ENCODE peak calls at places on chromosomes 6 and 20, in six cellular contexts. One of them, this sample, is unnamed.

GRCh38 chr6:15063253-15063853 is 182.5 kb upstream of the JARID2 start:
- ATAC-seq in GM12878: peak
- ATAC-seq in CD4-positive, alpha-beta T cell: no peak
- ATAC-seq in HCT116: no peak
- ATAC-seq in right lobe of liver: peak
- ATAC-seq in right cardiac atrium: peak
- ATAC-seq in this sample: peak

GRCh38 chr6:1574895-1575212 is 34.9 kb upstream of the FOXC1 start:
- ATAC-seq in CD4-positive, alpha-beta T cell: no peak
- ATAC-seq in right lobe of liver: no peak
- ATAC-seq in GM12878: no peak
- ATAC-seq in right cardiac atrium: no peak
- ATAC-seq in HCT116: no peak
- ATAC-seq in this sample: no peak

GRCh38 chr20:35616465-35617396 is 1.1 kb downstream of the SPAG4 start:
- ATAC-seq in right lobe of liver: peak
- ATAC-seq in HCT116: peak
- ATAC-seq in CD4-positive, alpha-beta T cell: no peak
- ATAC-seq in right cardiac atrium: peak
- ATAC-seq in GM12878: peak
- ATAC-seq in this sample: peak

GRCh38 chr20:9838378-9839295 is at the start of gene PAK5:
- ATAC-seq in GM12878: no peak
- ATAC-seq in right lobe of liver: peak
- ATAC-seq in HCT116: peak
- ATAC-seq in CD4-positive, alpha-beta T cell: no peak
- ATAC-seq in right cardiac atrium: peak
- ATAC-seq in this sample: no peak

GRCh38 chr20:58622671-58623578 is 28.2 kb upstream of the STX16 start:
- ATAC-seq in CD4-positive, alpha-beta T cell: no peak
- ATAC-seq in right cardiac atrium: no peak
- ATAC-seq in HCT116: no peak
- ATAC-seq in GM12878: no peak
- ATAC-seq in right lobe of liver: no peak
- ATAC-seq in this sample: no peak

GRCh38 chr6:52253494-52253893 is 9.2 kb upstream of the IL17F start:
- ATAC-seq in HCT116: no peak
- ATAC-seq in right lobe of liver: no peak
- ATAC-seq in CD4-positive, alpha-beta T cell: no peak
- ATAC-seq in right cardiac atrium: no peak
- ATAC-seq in GM12878: no peak
- ATAC-seq in this sample: no peak

GRCh38 chr6:114052141-114052540 is 81.2 kb upstream of the HDAC2 start:
- ATAC-seq in CD4-positive, alpha-beta T cell: no peak
- ATAC-seq in right lobe of liver: no peak
- ATAC-seq in GM12878: no peak
- ATAC-seq in HCT116: no peak
- ATAC-seq in right cardiac atrium: no peak
- ATAC-seq in this sample: no peak

GRCh38 chr6:13412639-13413465 is 74.5 kb downstream of the GFOD1 start:
- ATAC-seq in CD4-positive, alpha-beta T cell: no peak
- ATAC-seq in right cardiac atrium: peak
- ATAC-seq in HCT116: no peak
- ATAC-seq in right lobe of liver: peak
- ATAC-seq in GM12878: no peak
- ATAC-seq in this sample: no peak

GRCh38 chr6:467671-468082 is 76.1 kb downstream of the IRF4 start:
- ATAC-seq in right lobe of liver: no peak
- ATAC-seq in right cardiac atrium: no peak
- ATAC-seq in GM12878: peak
- ATAC-seq in CD4-positive, alpha-beta T cell: no peak
- ATAC-seq in HCT116: no peak
- ATAC-seq in this sample: no peak

GRCh38 chr6:100719883-100720682 is 161.0 kb downstream of the ASCC3 start:
- ATAC-seq in right lobe of liver: peak
- ATAC-seq in right cardiac atrium: no peak
- ATAC-seq in HCT116: peak
- ATAC-seq in CD4-positive, alpha-beta T cell: no peak
- ATAC-seq in GM12878: peak
- ATAC-seq in this sample: no peak

GRCh38 chr6:149938571-149939462 is 3.0 kb upstream of the ULBP2 start:
- ATAC-seq in CD4-positive, alpha-beta T cell: peak
- ATAC-seq in right cardiac atrium: no peak
- ATAC-seq in HCT116: no peak
- ATAC-seq in GM12878: peak
- ATAC-seq in right lobe of liver: no peak
- ATAC-seq in this sample: no peak

GRCh38 chr6:3227363-3228045 is at the start of gene TUBB2B:
- ATAC-seq in GM12878: peak
- ATAC-seq in right lobe of liver: peak
- ATAC-seq in CD4-positive, alpha-beta T cell: peak
- ATAC-seq in HCT116: no peak
- ATAC-seq in right cardiac atrium: peak
- ATAC-seq in this sample: peak

GRCh38 chr6:35164277-35164676 is 23.1 kb upstream of the TCP11 start:
- ATAC-seq in CD4-positive, alpha-beta T cell: no peak
- ATAC-seq in right cardiac atrium: no peak
- ATAC-seq in HCT116: no peak
- ATAC-seq in GM12878: no peak
- ATAC-seq in right lobe of liver: no peak
- ATAC-seq in this sample: no peak

GRCh38 chr6:107066697-107067659 is 39.0 kb downstream of the MTRES1 start:
- ATAC-seq in right lobe of liver: no peak
- ATAC-seq in HCT116: no peak
- ATAC-seq in right cardiac atrium: no peak
- ATAC-seq in GM12878: peak
- ATAC-seq in CD4-positive, alpha-beta T cell: no peak
- ATAC-seq in this sample: no peak

GRCh38 chr20:59063358-59064213 is 21.0 kb upstream of the PRELID3B start:
- ATAC-seq in right lobe of liver: peak
- ATAC-seq in right cardiac atrium: peak
- ATAC-seq in HCT116: peak
- ATAC-seq in CD4-positive, alpha-beta T cell: no peak
- ATAC-seq in GM12878: no peak
- ATAC-seq in this sample: peak

GRCh38 chr6:155045561-155046404 is 50.7 kb downstream of the TIAM2 start:
- ATAC-seq in CD4-positive, alpha-beta T cell: no peak
- ATAC-seq in right cardiac atrium: no peak
- ATAC-seq in right lobe of liver: no peak
- ATAC-seq in GM12878: no peak
- ATAC-seq in HCT116: no peak
- ATAC-seq in this sample: no peak

GRCh38 chr20:15937179-15937578 is 636.1 kb downstream of the KIF16B start:
- ATAC-seq in right lobe of liver: no peak
- ATAC-seq in CD4-positive, alpha-beta T cell: no peak
- ATAC-seq in HCT116: no peak
- ATAC-seq in GM12878: peak
- ATAC-seq in right cardiac atrium: no peak
- ATAC-seq in this sample: no peak

GRCh38 chr20:49636447-49636846 is 68.5 kb upstream of the PTGIS start:
- ATAC-seq in HCT116: no peak
- ATAC-seq in GM12878: no peak
- ATAC-seq in right cardiac atrium: peak
- ATAC-seq in right lobe of liver: peak
- ATAC-seq in CD4-positive, alpha-beta T cell: no peak
- ATAC-seq in this sample: no peak

GRCh38 chr20:53917145-53918009 is 153.0 kb downstream of the BCAS1 start:
- ATAC-seq in CD4-positive, alpha-beta T cell: no peak
- ATAC-seq in GM12878: peak
- ATAC-seq in HCT116: no peak
- ATAC-seq in right cardiac atrium: peak
- ATAC-seq in right lobe of liver: peak
- ATAC-seq in this sample: peak

GRCh38 chr6:52922161-52922560 is 12.7 kb upstream of the GSTA3 start:
- ATAC-seq in GM12878: no peak
- ATAC-seq in right lobe of liver: no peak
- ATAC-seq in right cardiac atrium: no peak
- ATAC-seq in CD4-positive, alpha-beta T cell: no peak
- ATAC-seq in HCT116: no peak
- ATAC-seq in this sample: no peak

GRCh38 chr6:29941006-29941405 is 1.3 kb upstream of the HLA-A start:
- ATAC-seq in GM12878: no peak
- ATAC-seq in right cardiac atrium: no peak
- ATAC-seq in HCT116: no peak
- ATAC-seq in CD4-positive, alpha-beta T cell: no peak
- ATAC-seq in right lobe of liver: no peak
- ATAC-seq in this sample: no peak

GRCh38 chr6:127886603-127887002 is 14.3 kb downstream of the THEMIS start:
- ATAC-seq in CD4-positive, alpha-beta T cell: no peak
- ATAC-seq in right cardiac atrium: no peak
- ATAC-seq in right lobe of liver: no peak
- ATAC-seq in HCT116: no peak
- ATAC-seq in GM12878: no peak
- ATAC-seq in this sample: no peak

GRCh38 chr6:1689141-1689540 is 79.4 kb downstream of the FOXC1 start:
- ATAC-seq in HCT116: no peak
- ATAC-seq in right lobe of liver: no peak
- ATAC-seq in CD4-positive, alpha-beta T cell: no peak
- ATAC-seq in GM12878: no peak
- ATAC-seq in right cardiac atrium: no peak
- ATAC-seq in this sample: no peak

GRCh38 chr6:43393597-43393996 is 24.1 kb upstream of the ZNF318 start:
- ATAC-seq in right cardiac atrium: no peak
- ATAC-seq in GM12878: peak
- ATAC-seq in CD4-positive, alpha-beta T cell: no peak
- ATAC-seq in HCT116: no peak
- ATAC-seq in right lobe of liver: no peak
- ATAC-seq in this sample: no peak

GRCh38 chr20:36720510-36720909 is 25.4 kb downstream of the NDRG3 start:
- ATAC-seq in GM12878: no peak
- ATAC-seq in right lobe of liver: no peak
- ATAC-seq in CD4-positive, alpha-beta T cell: no peak
- ATAC-seq in HCT116: no peak
- ATAC-seq in right cardiac atrium: no peak
- ATAC-seq in this sample: no peak

GRCh38 chr20:50359607-50360217 is 150.5 kb upstream of the PTPN1 start:
- ATAC-seq in right cardiac atrium: no peak
- ATAC-seq in HCT116: peak
- ATAC-seq in right lobe of liver: peak
- ATAC-seq in CD4-positive, alpha-beta T cell: no peak
- ATAC-seq in GM12878: no peak
- ATAC-seq in this sample: no peak

GRCh38 chr6:30163090-30163917 is at the start of gene TRIM15:
- ATAC-seq in right cardiac atrium: no peak
- ATAC-seq in right lobe of liver: peak
- ATAC-seq in GM12878: peak
- ATAC-seq in CD4-positive, alpha-beta T cell: no peak
- ATAC-seq in HCT116: peak
- ATAC-seq in this sample: no peak

GRCh38 chr6:63553208-63553607 is 19.1 kb upstream of the LOC128125822 start:
- ATAC-seq in CD4-positive, alpha-beta T cell: no peak
- ATAC-seq in HCT116: no peak
- ATAC-seq in GM12878: peak
- ATAC-seq in right cardiac atrium: no peak
- ATAC-seq in right lobe of liver: no peak
- ATAC-seq in this sample: no peak

GRCh38 chr6:12415980-12416598 is 125.9 kb downstream of the EDN1 start:
- ATAC-seq in right lobe of liver: no peak
- ATAC-seq in GM12878: no peak
- ATAC-seq in HCT116: no peak
- ATAC-seq in CD4-positive, alpha-beta T cell: no peak
- ATAC-seq in right cardiac atrium: no peak
- ATAC-seq in this sample: no peak

GRCh38 chr20:46275091-46275490 is 33.2 kb downstream of the CDH22 start:
- ATAC-seq in right cardiac atrium: no peak
- ATAC-seq in HCT116: no peak
- ATAC-seq in GM12878: no peak
- ATAC-seq in right lobe of liver: no peak
- ATAC-seq in CD4-positive, alpha-beta T cell: no peak
- ATAC-seq in this sample: no peak
- H3K27ac ChIP-seq in right cardiac atrium: no peak
- H3K27ac ChIP-seq in HCT116: no peak
- H3K27ac ChIP-seq in GM12878: no peak
- H3K27ac ChIP-seq in right lobe of liver: no peak
- H3K27ac ChIP-seq in CD4-positive, alpha-beta T cell: no peak
- H3K27ac ChIP-seq in this sample: no peak

GRCh38 chr20:57582029-57582378 is 21.1 kb downstream of the PCK1 start:
- ATAC-seq in right cardiac atrium: no peak
- ATAC-seq in right lobe of liver: no peak
- ATAC-seq in CD4-positive, alpha-beta T cell: no peak
- ATAC-seq in HCT116: no peak
- ATAC-seq in GM12878: no peak
- ATAC-seq in this sample: no peak
- H3K27ac ChIP-seq in right cardiac atrium: peak
- H3K27ac ChIP-seq in right lobe of liver: peak
- H3K27ac ChIP-seq in CD4-positive, alpha-beta T cell: no peak
- H3K27ac ChIP-seq in HCT116: no peak
- H3K27ac ChIP-seq in GM12878: no peak
- H3K27ac ChIP-seq in this sample: peak

DNA sequence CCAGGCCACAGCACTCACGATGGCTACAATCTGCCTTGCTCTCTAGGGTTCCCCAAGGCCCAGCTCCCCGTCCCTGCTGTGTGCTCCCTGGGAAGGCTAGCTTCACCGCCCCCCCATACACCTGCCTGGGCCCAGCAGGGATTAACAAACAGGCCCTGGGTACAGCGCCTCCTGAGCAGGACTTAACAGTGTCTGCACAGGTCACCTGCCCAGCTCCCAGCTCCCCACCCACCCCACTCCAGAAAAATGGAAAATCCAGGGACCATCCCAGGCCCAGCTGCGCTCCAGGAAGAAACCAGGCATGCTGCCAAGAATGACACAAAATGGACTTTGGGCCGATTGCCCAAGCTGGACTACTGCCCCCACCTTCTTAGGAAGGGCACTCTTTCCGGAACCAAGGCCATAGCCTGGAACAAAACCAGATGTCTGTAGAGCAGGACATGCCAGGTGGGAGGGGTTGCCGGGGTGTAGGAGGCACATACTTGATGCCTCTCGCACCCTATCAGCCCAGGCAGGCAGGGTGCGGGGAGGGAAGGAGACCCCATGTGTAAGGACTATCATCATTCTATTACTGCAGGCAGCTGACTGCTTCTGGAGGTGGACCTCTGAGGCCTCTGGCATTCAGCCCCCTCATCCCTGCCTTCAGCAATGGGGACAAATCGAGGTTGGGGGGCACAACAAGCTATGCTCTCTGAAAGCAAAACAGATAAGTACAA is 104.9 kb downstream of the SNX5 start:
- ATAC-seq in right lobe of liver: peak
- ATAC-seq in CD4-positive, alpha-beta T cell: no peak
- ATAC-seq in GM12878: no peak
- ATAC-seq in HCT116: no peak
- ATAC-seq in right cardiac atrium: peak
- ATAC-seq in this sample: peak
- H3K27ac ChIP-seq in right lobe of liver: peak
- H3K27ac ChIP-seq in CD4-positive, alpha-beta T cell: no peak
- H3K27ac ChIP-seq in GM12878: no peak
- H3K27ac ChIP-seq in HCT116: no peak
- H3K27ac ChIP-seq in right cardiac atrium: no peak
- H3K27ac ChIP-seq in this sample: no peak

DNA sequence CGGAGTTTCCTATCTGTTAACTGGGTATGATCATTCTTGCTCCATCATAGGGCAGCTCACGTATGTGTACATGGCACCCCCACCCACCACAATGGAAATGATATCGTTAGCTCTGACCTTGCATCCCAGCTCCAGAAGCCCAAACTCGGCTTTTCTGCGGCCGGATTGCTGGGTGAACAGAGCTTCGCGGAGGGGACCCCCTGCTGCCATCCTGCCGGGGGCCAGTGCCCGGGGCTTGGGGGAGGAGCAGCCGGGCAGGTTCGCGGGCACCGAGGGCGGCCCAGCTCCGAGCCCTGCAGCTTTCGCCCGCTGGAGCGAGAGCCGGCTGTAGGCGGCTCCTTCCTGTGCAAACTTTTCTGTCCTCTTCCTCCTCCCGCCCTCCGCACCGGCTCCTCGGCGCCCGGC is 24.9 kb upstream of the FUCA2 start:
- ATAC-seq in HCT116: peak
- ATAC-seq in CD4-positive, alpha-beta T cell: peak
- ATAC-seq in right cardiac atrium: peak
- ATAC-seq in GM12878: peak
- ATAC-seq in right lobe of liver: peak
- ATAC-seq in this sample: peak
- H3K27ac ChIP-seq in HCT116: peak
- H3K27ac ChIP-seq in CD4-positive, alpha-beta T cell: peak
- H3K27ac ChIP-seq in right cardiac atrium: no peak
- H3K27ac ChIP-seq in GM12878: no peak
- H3K27ac ChIP-seq in right lobe of liver: peak
- H3K27ac ChIP-seq in this sample: peak